ENCODE peak calls at places on chromosomes 12 and 14, in eight cellular contexts. One of them, this sample, is unnamed.
A peak's percentile ranks its signal among the peaks of the same experiment; 100 is the strongest.

GRCh38 chr14:32078794-32079663 is 1.9 kb downstream of the ARHGAP5 start:
- DNase-seq in body of pancreas: no peak
- DNase-seq in heart left ventricle: no peak
- DNase-seq in spleen: no peak
- DNase-seq in A549: no peak
- DNase-seq in stomach: no peak
- DNase-seq in breast epithelium: no peak
- DNase-seq in HCT116: peak; percentile 69
- DNase-seq in this sample: peak; percentile 39

GRCh38 chr14:97976861-97977260 is 1179.7 kb downstream of the VRK1 start:
- DNase-seq in spleen: no peak
- DNase-seq in HCT116: no peak
- DNase-seq in stomach: no peak
- DNase-seq in heart left ventricle: no peak
- DNase-seq in breast epithelium: no peak
- DNase-seq in body of pancreas: peak; percentile 14
- DNase-seq in A549: no peak
- DNase-seq in this sample: no peak

GRCh38 chr14:65846469-65846868 is 433.9 kb downstream of the FUT8 start:
- DNase-seq in breast epithelium: no peak
- DNase-seq in HCT116: no peak
- DNase-seq in heart left ventricle: no peak
- DNase-seq in spleen: no peak
- DNase-seq in stomach: no peak
- DNase-seq in A549: no peak
- DNase-seq in body of pancreas: no peak
- DNase-seq in this sample: no peak

GRCh38 chr12:750356-751191 is 1.8 kb upstream of the WNK1 start:
- DNase-seq in A549: no peak
- DNase-seq in spleen: no peak
- DNase-seq in body of pancreas: no peak
- DNase-seq in HCT116: no peak
- DNase-seq in heart left ventricle: no peak
- DNase-seq in stomach: no peak
- DNase-seq in breast epithelium: no peak
- DNase-seq in this sample: peak; percentile 51

GRCh38 chr12:1130164-1130563 is 139.1 kb downstream of the ERC1 start:
- DNase-seq in stomach: peak; percentile 81
- DNase-seq in HCT116: peak; percentile 78
- DNase-seq in breast epithelium: no peak
- DNase-seq in A549: no peak
- DNase-seq in spleen: no peak
- DNase-seq in heart left ventricle: no peak
- DNase-seq in body of pancreas: peak; percentile 65
- DNase-seq in this sample: peak; percentile 14

GRCh38 chr12:93266-94005 is 26.9 kb downstream of the IQSEC3 start:
- DNase-seq in spleen: no peak
- DNase-seq in breast epithelium: no peak
- DNase-seq in heart left ventricle: no peak
- DNase-seq in stomach: no peak
- DNase-seq in body of pancreas: no peak
- DNase-seq in A549: no peak
- DNase-seq in HCT116: no peak
- DNase-seq in this sample: no peak

GRCh38 chr14:72515779-72516770 is 377.8 kb downstream of the DPF3 start:
- DNase-seq in spleen: no peak
- DNase-seq in stomach: no peak
- DNase-seq in HCT116: no peak
- DNase-seq in body of pancreas: peak; percentile 49
- DNase-seq in heart left ventricle: no peak
- DNase-seq in breast epithelium: no peak
- DNase-seq in A549: no peak
- DNase-seq in this sample: no peak

GRCh38 chr12:130136536-130136935 is 25.7 kb upstream of the FZD10 start:
- DNase-seq in breast epithelium: no peak
- DNase-seq in stomach: no peak
- DNase-seq in HCT116: no peak
- DNase-seq in A549: no peak
- DNase-seq in heart left ventricle: no peak
- DNase-seq in spleen: no peak
- DNase-seq in body of pancreas: no peak
- DNase-seq in this sample: no peak

GRCh38 chr12:18706798-18707197 is 31.0 kb downstream of the PLCZ1 start:
- DNase-seq in stomach: no peak
- DNase-seq in HCT116: no peak
- DNase-seq in heart left ventricle: no peak
- DNase-seq in spleen: no peak
- DNase-seq in A549: no peak
- DNase-seq in breast epithelium: no peak
- DNase-seq in body of pancreas: no peak
- DNase-seq in this sample: no peak

DNA sequence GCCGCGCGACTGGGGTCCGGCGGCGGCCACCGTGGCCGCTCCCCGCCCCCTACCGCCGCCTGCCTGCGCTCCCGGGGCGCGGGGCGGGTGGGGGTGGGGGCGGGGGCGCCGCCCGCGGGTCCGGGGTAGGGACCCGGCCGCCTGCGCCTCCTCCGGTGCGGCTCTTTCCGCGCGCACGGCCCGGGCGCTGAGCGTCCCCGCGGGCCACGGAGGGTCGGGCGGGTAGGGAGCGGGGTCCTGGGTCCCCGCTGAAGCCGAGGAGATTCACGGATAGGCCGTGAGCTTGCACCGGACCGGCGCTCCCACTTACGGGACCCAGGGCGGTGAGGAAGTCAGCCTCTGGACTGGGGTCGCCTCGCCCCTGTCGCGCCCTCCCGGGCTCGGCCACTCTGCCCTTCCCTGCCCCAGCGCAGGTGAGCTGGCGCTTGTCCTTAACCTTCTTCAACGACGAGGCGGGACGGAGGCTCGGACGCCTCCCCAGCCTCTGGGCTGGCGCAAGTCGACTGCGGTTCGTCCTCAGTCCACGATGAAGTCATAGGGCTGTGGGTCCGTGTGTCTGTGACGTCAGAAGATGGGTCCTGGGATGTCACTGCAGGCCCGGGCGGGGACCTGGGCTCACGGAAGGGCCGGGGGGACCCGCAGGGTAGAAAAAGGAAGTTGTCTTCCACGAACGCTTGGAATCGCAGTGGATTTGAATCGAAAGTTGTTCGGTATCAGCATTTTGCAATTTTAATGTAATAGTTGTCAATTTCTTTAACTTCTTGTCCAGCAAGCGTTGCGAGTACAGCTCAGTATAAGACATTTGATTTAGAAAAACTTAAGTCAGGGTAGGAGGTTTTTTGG is 572 bp downstream of the FBXO34 start:
- DNase-seq in spleen: peak; percentile 91
- DNase-seq in body of pancreas: peak; percentile 73
- DNase-seq in breast epithelium: peak; percentile 82
- DNase-seq in stomach: peak; percentile 68
- DNase-seq in HCT116: peak; percentile 67
- DNase-seq in heart left ventricle: peak; percentile 73
- DNase-seq in A549: peak; percentile 98
- DNase-seq in this sample: peak; percentile 93
- TF ChIP-seq POLR2A in spleen: no peak
- TF ChIP-seq POLR2A in body of pancreas: peak; percentile 56
- TF ChIP-seq POLR2A in breast epithelium: peak; percentile 69
- TF ChIP-seq POLR2A in stomach: no peak
- TF ChIP-seq POLR2A in HCT116: no peak
- TF ChIP-seq POLR2A in heart left ventricle: no peak
- TF ChIP-seq POLR2A in A549: peak; percentile 42
- TF ChIP-seq POLR2A in this sample: peak; percentile 77

GRCh38 chr12:45216297-45216982 is 545 bp downstream of the ANO6 start:
- DNase-seq in spleen: peak; percentile 90
- DNase-seq in body of pancreas: peak; percentile 40
- DNase-seq in HCT116: no peak
- DNase-seq in heart left ventricle: peak; percentile 63
- DNase-seq in stomach: peak; percentile 42
- DNase-seq in A549: peak; percentile 54
- DNase-seq in breast epithelium: no peak
- DNase-seq in this sample: peak; percentile 62
- TF ChIP-seq POLR2A in spleen: no peak
- TF ChIP-seq POLR2A in body of pancreas: no peak
- TF ChIP-seq POLR2A in HCT116: no peak
- TF ChIP-seq POLR2A in heart left ventricle: no peak
- TF ChIP-seq POLR2A in stomach: no peak
- TF ChIP-seq POLR2A in A549: no peak
- TF ChIP-seq POLR2A in breast epithelium: no peak
- TF ChIP-seq POLR2A in this sample: no peak

GRCh38 chr12:53253298-53253697 is 14.8 kb upstream of the ESPL1 start:
- DNase-seq in body of pancreas: no peak
- DNase-seq in A549: no peak
- DNase-seq in heart left ventricle: no peak
- DNase-seq in stomach: no peak
- DNase-seq in spleen: no peak
- DNase-seq in breast epithelium: no peak
- DNase-seq in HCT116: no peak
- DNase-seq in this sample: no peak
- TF ChIP-seq POLR2A in body of pancreas: no peak
- TF ChIP-seq POLR2A in A549: no peak
- TF ChIP-seq POLR2A in heart left ventricle: no peak
- TF ChIP-seq POLR2A in stomach: no peak
- TF ChIP-seq POLR2A in spleen: no peak
- TF ChIP-seq POLR2A in breast epithelium: no peak
- TF ChIP-seq POLR2A in HCT116: no peak
- TF ChIP-seq POLR2A in this sample: no peak

DNA sequence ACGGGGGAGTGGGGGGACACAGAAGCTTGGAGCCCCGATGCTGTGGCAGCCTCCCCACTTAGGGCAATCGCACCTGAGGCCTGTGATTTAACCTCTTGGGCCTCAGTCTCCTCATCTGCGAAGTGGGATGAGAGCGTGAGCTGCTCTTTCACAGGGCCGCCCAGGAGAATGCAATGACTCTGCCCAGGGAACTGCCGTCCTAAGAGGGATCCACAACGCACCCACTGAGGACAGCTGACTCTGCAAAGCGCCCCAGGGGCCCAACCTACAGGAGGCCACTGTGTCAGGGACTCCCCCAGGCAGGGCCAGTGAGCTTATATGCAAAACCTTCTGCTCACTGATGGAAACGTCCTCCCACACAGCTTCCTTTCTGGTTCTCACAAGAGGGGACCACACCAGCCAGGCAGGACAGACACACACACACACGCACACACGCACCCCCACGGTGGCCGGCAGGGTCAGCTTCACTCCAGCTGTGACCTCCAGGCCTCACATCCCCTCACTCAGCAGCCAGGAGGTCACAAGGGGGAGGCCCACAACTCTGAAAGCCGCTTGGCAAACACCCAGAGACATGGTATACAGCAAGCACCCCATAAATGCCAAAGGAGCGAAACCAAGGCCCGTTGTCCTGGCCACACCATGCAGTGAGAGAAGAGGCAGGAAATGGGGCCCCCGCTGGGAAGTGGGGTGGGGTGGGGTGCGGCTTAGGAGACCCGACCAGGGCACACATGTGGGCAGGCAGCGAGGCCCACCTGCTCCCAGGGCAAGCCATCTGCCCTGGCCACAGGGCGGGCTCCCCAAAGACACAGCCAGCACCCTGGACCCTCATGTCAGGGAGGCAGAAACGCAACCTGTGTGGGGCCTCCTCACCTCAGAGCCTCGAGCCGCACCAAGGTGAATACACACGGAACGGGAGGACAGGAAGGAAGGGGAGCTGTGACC is 73.3 kb downstream of the NCOR2 start:
- DNase-seq in stomach: no peak
- DNase-seq in spleen: peak; percentile 87
- DNase-seq in A549: no peak
- DNase-seq in body of pancreas: no peak
- DNase-seq in heart left ventricle: no peak
- DNase-seq in HCT116: no peak
- DNase-seq in breast epithelium: no peak
- DNase-seq in this sample: peak; percentile 33
- TF ChIP-seq POLR2A in stomach: no peak
- TF ChIP-seq POLR2A in spleen: no peak
- TF ChIP-seq POLR2A in A549: no peak
- TF ChIP-seq POLR2A in body of pancreas: no peak
- TF ChIP-seq POLR2A in heart left ventricle: no peak
- TF ChIP-seq POLR2A in HCT116: no peak
- TF ChIP-seq POLR2A in breast epithelium: no peak
- TF ChIP-seq POLR2A in this sample: no peak

GRCh38 chr14:103115845-103116572 is 7.3 kb upstream of the TNFAIP2 start:
- DNase-seq in spleen: no peak
- DNase-seq in heart left ventricle: no peak
- DNase-seq in HCT116: no peak
- DNase-seq in stomach: no peak
- DNase-seq in breast epithelium: no peak
- DNase-seq in body of pancreas: no peak
- DNase-seq in A549: no peak
- DNase-seq in this sample: no peak
- TF ChIP-seq POLR2A in spleen: no peak
- TF ChIP-seq POLR2A in heart left ventricle: no peak
- TF ChIP-seq POLR2A in HCT116: no peak
- TF ChIP-seq POLR2A in stomach: no peak
- TF ChIP-seq POLR2A in breast epithelium: no peak
- TF ChIP-seq POLR2A in body of pancreas: no peak
- TF ChIP-seq POLR2A in A549: no peak
- TF ChIP-seq POLR2A in this sample: no peak